ENCODE peak calls at places on chromosomes 7 and 10, in six cellular contexts. Q, W, D, G, U and J are unnamed samples. For H3K9me3, the result is how much of the 10 kb centered on the place peaks cover.

GRCh38 chr10:68598978-68599753 is 39.0 kb downstream of the TET1 start:
- DNase-seq in D (peak), W (no peak), Q (peak), U (no peak), G (peak), J (peak)

GRCh38 chr10:34791947-34792346 is 23.1 kb downstream of the PARD3 start:
- DNase-seq in D (no peak), Q (no peak), G (no peak), U (no peak), W (no peak), J (no peak)

GRCh38 chr10:43206391-43207235 is 60.3 kb downstream of the RASGEF1A start:
- DNase-seq in Q (peak), G (no peak), D (peak), W (peak), U (peak), J (peak)

GRCh38 chr10:103458720-103459119 is at the start of gene CALHM1:
- DNase-seq in G (no peak), Q (no peak), D (no peak), U (no peak), W (no peak), J (no peak)

GRCh38 chr10:127163632-127164031 is 32.8 kb downstream of the INSYN2A start:
- DNase-seq in U (no peak), G (no peak), D (no peak), W (no peak), Q (no peak), J (no peak)

GRCh38 chr7:130940326-130940725 is 206.3 kb upstream of the KLF14 start:
- DNase-seq in Q (no peak), W (no peak), D (no peak), U (no peak), G (no peak), J (no peak)

GRCh38 chr7:49244543-49244942 is 320.2 kb downstream of the CDC14C start:
- DNase-seq in U (no peak), Q (no peak), D (no peak), W (no peak), G (no peak), J (no peak)

GRCh38 chr7:155108144-155108901 is 38.2 kb downstream of the HTR5A start:
- DNase-seq in Q (no peak), U (no peak), G (no peak), W (no peak), D (no peak), J (no peak)

GRCh38 chr10:27504897-27505457 is 873 bp downstream of the RAB18 start:
- DNase-seq in W (no peak), G (no peak), U (no peak), D (no peak), Q (no peak), J (no peak)

GRCh38 chr7:96837583-96837982 is 127.9 kb upstream of the SEM1 start:
- DNase-seq in Q (no peak), D (no peak), G (no peak), W (no peak), U (no peak), J (no peak)

GRCh38 chr7:134899729-134900128 is 86.6 kb upstream of the AGBL3 start:
- DNase-seq in W (no peak), G (peak), Q (no peak), U (no peak), D (no peak), J (no peak)

GRCh38 chr10:33655165-33655815 is 320.8 kb upstream of the NRP1 start:
- DNase-seq in W (no peak), U (no peak), Q (no peak), G (no peak), D (no peak), J (no peak)

GRCh38 chr10:1454964-1455363 is 282.4 kb downstream of the ADARB2 start:
- DNase-seq in U (no peak), D (no peak), Q (no peak), W (no peak), G (no peak), J (no peak)

GRCh38 chr7:126809188-126809587 is 443.6 kb downstream of the GRM8 start:
- DNase-seq in D (no peak), W (no peak), G (no peak), Q (no peak), U (no peak), J (no peak)

GRCh38 chr7:148939128-148939747 is 55.1 kb upstream of the EZH2 start:
- DNase-seq in U (no peak), Q (no peak), D (no peak), W (no peak), G (no peak), J (no peak)

GRCh38 chr7:155257482-155258232 is 40.0 kb upstream of the INSIG1 start:
- DNase-seq in G (no peak), Q (peak), W (no peak), D (peak), U (peak), J (peak)

GRCh38 chr7:151087247-151088018 is 1.2 kb downstream of the AGAP3 start:
- DNase-seq in D (peak), W (no peak), U (peak), G (peak), Q (peak), J (peak)

DNA sequence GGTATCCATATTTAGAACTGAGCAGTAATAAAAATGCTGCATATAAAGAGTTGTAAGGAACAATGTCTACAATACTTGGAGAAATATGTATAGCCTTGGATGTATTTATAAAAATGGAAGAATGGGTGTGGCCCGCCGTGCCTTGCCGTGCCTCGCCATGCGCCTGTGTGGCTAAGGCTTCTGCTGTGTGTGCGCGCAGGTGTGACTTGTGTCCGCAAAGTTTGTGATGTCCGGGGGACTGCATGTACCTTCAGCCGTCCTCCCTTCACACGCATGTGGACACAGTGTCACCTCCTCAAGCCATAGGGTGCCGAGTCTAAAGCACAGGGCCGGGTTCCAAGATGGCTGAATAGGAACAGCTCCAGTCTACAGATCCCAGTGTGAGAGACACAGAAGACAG is 9.8 kb downstream of the SAMD9 start:
- DNase-seq in G (no peak), U (peak), W (no peak), Q (no peak), D (no peak), J (no peak)
- H3K9me3 ChIP-seq in G (under half), U (under half), W (under half), Q (under half), D (under half), J (under half)

GRCh38 chr10:48821111-48821510 is 118.5 kb downstream of the LRRC18 start:
- DNase-seq in Q (no peak), D (no peak), U (no peak), W (no peak), G (no peak), J (no peak)

GRCh38 chr10:48820699-48821098 is 118.9 kb downstream of the LRRC18 start:
- DNase-seq in Q (no peak), D (no peak), W (no peak), U (no peak), G (no peak), J (no peak)

GRCh38 chr10:48819806-48820205 is 119.8 kb downstream of the LRRC18 start:
- DNase-seq in G (no peak), Q (no peak), W (no peak), D (no peak), U (no peak), J (no peak)

GRCh38 chr10:48820231-48820630 is 119.4 kb downstream of the LRRC18 start:
- DNase-seq in U (no peak), Q (no peak), G (no peak), D (no peak), W (no peak), J (no peak)

GRCh38 chr10:48821692-48822091 is 117.9 kb downstream of the LRRC18 start:
- DNase-seq in U (no peak), G (no peak), D (no peak), Q (no peak), W (no peak), J (no peak)
- H3K9me3 ChIP-seq in U (under half), G (under half), D (under half), Q (under half), W (under half), J (under half)

GRCh38 chr7:99116151-99116550 is 27.8 kb downstream of the SMURF1 start:
- DNase-seq in U (no peak), G (no peak), D (no peak), Q (no peak), W (no peak), J (no peak)
- H3K9me3 ChIP-seq in U (under half), G (under half), D (under half), Q (under half), W (under half), J (under half)

DNA sequence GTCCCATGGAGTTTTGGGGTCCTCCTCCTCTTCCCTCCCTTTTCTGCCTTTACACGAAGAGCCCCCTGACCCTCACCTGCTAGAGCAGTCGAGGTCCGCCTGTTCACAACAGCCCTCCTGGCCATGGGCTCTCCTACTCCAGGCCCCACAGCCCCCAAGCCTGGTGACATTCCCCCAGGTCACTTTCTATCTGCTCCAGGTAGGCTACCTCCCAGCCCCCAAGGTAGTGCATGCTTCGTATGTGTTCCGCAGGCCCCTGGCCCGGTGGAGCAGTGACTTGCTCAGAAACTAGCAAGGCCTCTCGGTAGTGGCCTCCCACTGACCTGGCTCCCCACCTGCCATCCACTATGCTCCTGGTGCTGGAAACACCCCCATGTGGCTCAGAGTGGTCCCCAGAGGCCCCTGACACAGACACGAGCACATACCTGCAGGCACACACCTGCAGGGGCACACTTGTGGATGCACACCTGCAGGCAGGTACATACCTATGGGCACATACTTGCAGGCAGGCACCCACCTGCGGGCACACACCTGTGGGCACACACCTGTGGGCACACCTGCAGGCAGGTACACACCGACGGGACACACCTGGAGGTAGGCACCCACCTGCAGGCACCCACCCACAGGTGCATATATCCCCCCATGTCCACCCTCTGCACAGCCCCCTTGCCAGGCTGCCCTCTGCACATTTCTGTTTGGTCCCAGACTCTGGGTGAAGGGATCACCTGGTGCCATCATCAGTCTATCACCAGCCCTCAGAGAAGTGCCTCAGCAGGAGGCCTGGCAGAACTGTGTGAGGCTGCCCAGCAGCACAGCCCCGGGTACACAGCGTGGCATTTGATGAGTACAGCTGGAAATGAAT is 322.5 kb downstream of the PTPRN2 start:
- DNase-seq in Q (no peak), D (no peak), G (no peak), W (no peak), U (peak), J (no peak)
- H3K9me3 ChIP-seq in Q (under half), D (under half), G (under half), W (under half), U (under half), J (under half)

DNA sequence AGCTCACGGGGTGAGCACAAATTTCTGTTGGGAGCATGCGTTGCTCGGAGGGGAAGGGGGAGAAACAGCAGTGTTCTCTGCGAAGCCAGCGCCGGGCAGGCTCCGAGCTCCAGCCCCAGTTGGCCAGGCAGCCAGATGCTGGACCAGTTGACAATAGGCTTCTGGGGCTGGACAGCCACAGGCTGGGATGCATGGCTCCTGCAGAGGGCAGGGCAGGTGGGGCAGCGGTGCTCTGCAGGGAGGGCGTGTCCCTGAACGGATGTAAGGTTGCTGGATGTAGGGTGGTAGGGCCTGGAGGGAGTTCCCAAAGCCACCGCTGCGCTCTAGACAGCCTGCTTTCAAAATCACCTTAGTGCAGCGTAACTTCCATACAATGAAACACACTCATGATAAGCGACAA is 574.9 kb downstream of the GLRX3 start:
- DNase-seq in W (no peak), Q (no peak), U (no peak), D (no peak), G (no peak), J (no peak)
- H3K9me3 ChIP-seq in W (under half), Q (under half), U (under half), D (under half), G (under half), J (under half)

GRCh38 chr7:145378197-145378596 is 542.3 kb upstream of the TPK1 start:
- DNase-seq in W (no peak), Q (no peak), G (no peak), D (no peak), U (no peak), J (no peak)
- H3K9me3 ChIP-seq in W (under half), Q (under half), G (half or more), D (under half), U (under half), J (under half)

GRCh38 chr7:158044156-158044823 is 543.3 kb downstream of the PTPRN2 start:
- DNase-seq in D (no peak), W (no peak), Q (no peak), U (peak), G (no peak), J (no peak)

GRCh38 chr7:158043461-158044155 is 544.0 kb downstream of the PTPRN2 start:
- DNase-seq in G (no peak), W (no peak), U (peak), D (no peak), Q (no peak), J (peak)

GRCh38 chr7:158039270-158039669 is 548.4 kb downstream of the PTPRN2 start:
- DNase-seq in U (peak), W (no peak), Q (no peak), G (no peak), D (no peak), J (no peak)

GRCh38 chr7:158040199-158040598 is 547.4 kb downstream of the PTPRN2 start:
- DNase-seq in D (no peak), U (peak), W (no peak), G (no peak), Q (no peak), J (no peak)

DNA sequence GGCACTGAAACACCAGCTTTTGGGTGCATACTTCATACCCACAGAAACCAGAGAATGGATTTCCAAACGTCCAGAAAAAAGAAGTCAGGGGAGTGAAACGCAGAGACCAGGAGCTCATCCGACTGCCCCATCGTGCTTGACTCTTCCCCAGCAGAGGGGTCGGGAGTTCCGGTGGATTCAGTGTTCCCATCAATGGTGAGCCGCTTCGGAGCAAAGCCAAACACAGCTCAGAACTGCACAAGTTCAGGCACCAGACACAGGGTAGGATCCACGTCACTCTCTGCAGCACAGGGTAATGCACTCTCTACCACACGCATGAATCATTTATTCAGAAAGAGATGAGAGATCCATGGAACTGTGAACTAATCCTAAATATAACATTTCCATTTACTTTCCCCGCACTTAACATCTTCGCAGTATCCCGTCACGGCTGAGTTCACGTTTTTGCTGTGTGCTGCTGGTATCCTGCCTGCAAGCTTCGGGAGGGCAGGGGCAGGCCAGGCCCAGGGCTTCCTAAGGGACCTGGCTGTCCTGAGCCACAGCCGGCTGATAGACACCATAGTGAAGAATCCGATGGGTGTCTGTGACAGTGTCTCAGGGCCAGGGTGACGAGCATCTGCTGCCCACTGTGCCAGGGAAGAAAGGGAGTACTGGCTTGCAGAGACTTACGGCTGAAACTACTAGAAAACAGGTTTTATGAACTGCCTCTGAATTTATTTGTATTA is 545.3 kb downstream of the PTPRN2 start:
- DNase-seq in U (peak), D (no peak), Q (no peak), G (no peak), W (no peak), J (no peak)
- H3K9me3 ChIP-seq in U (under half), D (under half), Q (under half), G (under half), W (under half), J (under half)

DNA sequence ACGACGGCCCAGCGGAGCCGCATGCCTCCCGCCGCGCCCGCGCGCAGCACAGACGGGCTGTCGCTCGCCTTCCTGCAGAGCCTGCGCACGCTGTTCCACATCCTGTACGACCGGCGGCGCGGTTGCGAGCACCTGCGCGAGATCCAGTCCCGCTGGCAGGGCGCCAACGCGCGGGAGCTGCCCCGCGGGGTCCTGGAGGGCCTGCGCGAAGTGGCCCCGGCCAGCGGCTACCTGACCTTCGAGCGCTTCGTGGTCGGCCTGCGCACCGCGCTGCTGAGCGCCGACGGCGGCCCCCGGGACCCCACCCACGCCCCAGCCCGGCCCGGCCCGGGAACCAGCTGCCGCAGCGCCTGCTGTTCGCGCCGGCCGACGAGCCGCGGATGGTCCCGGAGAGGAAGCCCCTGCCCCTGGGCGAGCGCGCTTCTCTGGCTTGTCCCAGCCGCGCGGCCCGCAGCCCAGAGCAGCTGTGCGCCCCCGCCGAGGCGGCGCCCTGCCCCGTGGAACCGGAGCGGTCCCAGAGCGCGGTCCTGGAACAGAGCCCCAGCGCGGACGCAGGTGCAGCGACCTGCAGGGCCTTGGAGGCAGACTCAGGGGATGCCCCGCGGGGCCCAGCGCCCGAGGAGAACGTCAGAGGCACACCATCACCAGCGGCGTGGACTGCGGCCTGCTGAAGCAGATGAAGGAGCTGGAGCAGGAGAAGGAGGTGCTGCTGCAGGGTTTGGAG is 25.3 kb upstream of the ZNF716 start:
- DNase-seq in D (no peak), G (no peak), W (no peak), U (peak), Q (no peak), J (no peak)
- H3K9me3 ChIP-seq in D (under half), G (half or more), W (under half), U (under half), Q (under half), J (under half)

GRCh38 chr7:159193543-159193942 is 48.9 kb upstream of the VIPR2 start:
- DNase-seq in D (no peak), U (no peak), G (no peak), Q (no peak), W (no peak), J (no peak)

GRCh38 chr7:159192761-159193453 is 48.2 kb upstream of the VIPR2 start:
- DNase-seq in G (no peak), W (no peak), D (no peak), Q (no peak), U (no peak), J (no peak)

GRCh38 chr7:159191236-159191635 is 46.6 kb upstream of the VIPR2 start:
- DNase-seq in U (no peak), D (no peak), W (no peak), Q (no peak), G (no peak), J (no peak)

GRCh38 chr7:159192013-159192412 is 47.3 kb upstream of the VIPR2 start:
- DNase-seq in W (no peak), D (no peak), G (no peak), U (no peak), Q (no peak), J (no peak)

GRCh38 chr7:159188011-159188410 is 43.3 kb upstream of the VIPR2 start:
- DNase-seq in U (no peak), D (no peak), G (no peak), Q (no peak), W (no peak), J (no peak)
- H3K9me3 ChIP-seq in U (under half), D (under half), G (under half), Q (under half), W (under half), J (under half)

GRCh38 chr10:133534417-133534816 is 7.3 kb downstream of the CYP2E1 start:
- DNase-seq in Q (no peak), U (no peak), D (no peak), G (no peak), W (no peak), J (no peak)

GRCh38 chr10:133536198-133536597 is 9.0 kb downstream of the CYP2E1 start:
- DNase-seq in Q (no peak), D (no peak), W (no peak), G (no peak), U (no peak), J (no peak)

GRCh38 chr10:133530506-133530905 is 3.3 kb downstream of the CYP2E1 start:
- DNase-seq in G (no peak), D (no peak), Q (no peak), U (no peak), W (no peak), J (no peak)

GRCh38 chr10:133529576-133529946 is 2.4 kb downstream of the CYP2E1 start:
- DNase-seq in D (no peak), G (no peak), W (no peak), U (no peak), Q (no peak), J (no peak)

DNA sequence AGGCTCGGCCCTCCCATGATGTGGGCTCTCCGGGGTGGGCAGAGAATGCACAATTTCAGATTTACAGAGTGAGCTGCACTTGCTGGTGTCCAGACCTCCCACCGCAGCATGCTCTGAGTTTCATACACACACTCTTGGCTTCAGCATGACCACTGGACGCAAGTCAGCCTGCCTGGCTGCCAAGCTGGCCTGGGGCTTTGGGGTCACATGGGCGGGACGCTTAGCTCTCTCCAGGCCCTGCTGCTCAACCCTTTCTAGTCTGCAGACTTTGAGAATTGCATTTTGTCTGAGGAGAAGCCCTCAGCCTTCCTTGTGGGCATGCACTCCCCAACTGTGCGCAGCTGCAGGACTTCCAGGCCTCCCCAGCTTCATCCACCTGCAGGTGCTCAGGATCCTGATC is 5.7 kb downstream of the CYP2E1 start:
- DNase-seq in G (no peak), U (no peak), D (no peak), Q (no peak), W (no peak), J (no peak)
- H3K9me3 ChIP-seq in G (under half), U (under half), D (under half), Q (under half), W (under half), J (under half)